ENCODE peak calls at places on chromosome 19, in ten cellular contexts. One of them, this sample, is unnamed.

GRCh38 chr19:46860846-46861690 is at the start of gene ARHGAP35:
- DNase-seq in choroid plexus epithelial cell: peak; percentile 85
- DNase-seq in upper lobe of left lung: peak; percentile 75
- DNase-seq in fibroblast of lung: no peak
- DNase-seq in heart right ventricle: peak; percentile 43
- DNase-seq in AG04450: no peak
- DNase-seq in neuronal stem cell: no peak
- DNase-seq in fibroblast of mammary gland: no peak
- DNase-seq in body of pancreas: peak; percentile 34
- DNase-seq in dorsolateral prefrontal cortex: no peak
- DNase-seq in this sample: no peak

GRCh38 chr19:47243364-47243775 is 12.4 kb upstream of the BBC3 start:
- DNase-seq in choroid plexus epithelial cell: no peak
- DNase-seq in upper lobe of left lung: no peak
- DNase-seq in fibroblast of lung: no peak
- DNase-seq in heart right ventricle: no peak
- DNase-seq in AG04450: no peak
- DNase-seq in neuronal stem cell: no peak
- DNase-seq in fibroblast of mammary gland: no peak
- DNase-seq in body of pancreas: no peak
- DNase-seq in dorsolateral prefrontal cortex: no peak
- DNase-seq in this sample: no peak

GRCh38 chr19:38168632-38169031 is 55.4 kb downstream of the DPF1 start:
- DNase-seq in choroid plexus epithelial cell: no peak
- DNase-seq in upper lobe of left lung: no peak
- DNase-seq in fibroblast of lung: no peak
- DNase-seq in heart right ventricle: no peak
- DNase-seq in AG04450: no peak
- DNase-seq in neuronal stem cell: no peak
- DNase-seq in fibroblast of mammary gland: no peak
- DNase-seq in body of pancreas: no peak
- DNase-seq in dorsolateral prefrontal cortex: no peak
- DNase-seq in this sample: no peak

GRCh38 chr19:36196249-36196648 is 18.2 kb downstream of the ZNF565 start:
- DNase-seq in choroid plexus epithelial cell: no peak
- DNase-seq in upper lobe of left lung: no peak
- DNase-seq in fibroblast of lung: peak; percentile 23
- DNase-seq in heart right ventricle: no peak
- DNase-seq in AG04450: no peak
- DNase-seq in neuronal stem cell: no peak
- DNase-seq in fibroblast of mammary gland: no peak
- DNase-seq in body of pancreas: no peak
- DNase-seq in dorsolateral prefrontal cortex: no peak
- DNase-seq in this sample: no peak

GRCh38 chr19:47228168-47228936 is 2.6 kb downstream of the BBC3 start:
- DNase-seq in choroid plexus epithelial cell: no peak
- DNase-seq in upper lobe of left lung: peak; percentile 71
- DNase-seq in fibroblast of lung: no peak
- DNase-seq in heart right ventricle: peak; percentile 47
- DNase-seq in AG04450: no peak
- DNase-seq in neuronal stem cell: no peak
- DNase-seq in fibroblast of mammary gland: no peak
- DNase-seq in body of pancreas: peak; percentile 58
- DNase-seq in dorsolateral prefrontal cortex: no peak
- DNase-seq in this sample: no peak

GRCh38 chr19:17755977-17756670 is 4.8 kb downstream of the FCHO1 start:
- DNase-seq in choroid plexus epithelial cell: peak; percentile 80
- DNase-seq in upper lobe of left lung: no peak
- DNase-seq in fibroblast of lung: peak; percentile 69
- DNase-seq in heart right ventricle: peak; percentile 40
- DNase-seq in AG04450: no peak
- DNase-seq in neuronal stem cell: peak; percentile 87
- DNase-seq in fibroblast of mammary gland: peak; percentile 32
- DNase-seq in body of pancreas: peak; percentile 72
- DNase-seq in dorsolateral prefrontal cortex: peak; percentile 94
- DNase-seq in this sample: no peak

GRCh38 chr19:2455481-2456300 is 1.1 kb downstream of the LMNB2 start:
- DNase-seq in choroid plexus epithelial cell: peak; percentile 21
- DNase-seq in upper lobe of left lung: peak; percentile 45
- DNase-seq in fibroblast of lung: no peak
- DNase-seq in heart right ventricle: peak; percentile 39
- DNase-seq in AG04450: no peak
- DNase-seq in neuronal stem cell: no peak
- DNase-seq in fibroblast of mammary gland: no peak
- DNase-seq in body of pancreas: peak; percentile 44
- DNase-seq in dorsolateral prefrontal cortex: peak; percentile 21
- DNase-seq in this sample: no peak

GRCh38 chr19:43504426-43505185 is at the start of gene PHLDB3:
- DNase-seq in choroid plexus epithelial cell: no peak
- DNase-seq in upper lobe of left lung: peak; percentile 30
- DNase-seq in fibroblast of lung: peak; percentile 25
- DNase-seq in heart right ventricle: peak; percentile 46
- DNase-seq in AG04450: no peak
- DNase-seq in neuronal stem cell: no peak
- DNase-seq in fibroblast of mammary gland: no peak
- DNase-seq in body of pancreas: peak; percentile 59
- DNase-seq in dorsolateral prefrontal cortex: peak; percentile 12
- DNase-seq in this sample: no peak

GRCh38 chr19:10602330-10603083 is 15.4 kb upstream of the AP1M2 start:
- DNase-seq in choroid plexus epithelial cell: peak; percentile 73
- DNase-seq in upper lobe of left lung: peak; percentile 88
- DNase-seq in fibroblast of lung: peak; percentile 61
- DNase-seq in heart right ventricle: peak; percentile 91
- DNase-seq in AG04450: no peak
- DNase-seq in neuronal stem cell: peak; percentile 81
- DNase-seq in fibroblast of mammary gland: peak; percentile 45
- DNase-seq in body of pancreas: peak; percentile 88
- DNase-seq in dorsolateral prefrontal cortex: peak; percentile 73
- DNase-seq in this sample: peak; percentile 28

GRCh38 chr19:56141416-56141992 is 417 bp downstream of the ZNF444 start:
- DNase-seq in choroid plexus epithelial cell: peak; percentile 31
- DNase-seq in upper lobe of left lung: no peak
- DNase-seq in fibroblast of lung: no peak
- DNase-seq in heart right ventricle: no peak
- DNase-seq in AG04450: no peak
- DNase-seq in neuronal stem cell: no peak
- DNase-seq in fibroblast of mammary gland: no peak
- DNase-seq in body of pancreas: peak; percentile 49
- DNase-seq in dorsolateral prefrontal cortex: no peak
- DNase-seq in this sample: no peak

GRCh38 chr19:1606138-1606651 is 933 bp upstream of the UQCR11 start:
- DNase-seq in choroid plexus epithelial cell: no peak
- DNase-seq in upper lobe of left lung: no peak
- DNase-seq in fibroblast of lung: no peak
- DNase-seq in heart right ventricle: no peak
- DNase-seq in AG04450: no peak
- DNase-seq in neuronal stem cell: no peak
- DNase-seq in fibroblast of mammary gland: no peak
- DNase-seq in body of pancreas: no peak
- DNase-seq in dorsolateral prefrontal cortex: no peak
- DNase-seq in this sample: no peak

GRCh38 chr19:47227347-47228167 is 3.4 kb downstream of the BBC3 start:
- DNase-seq in choroid plexus epithelial cell: peak; percentile 96
- DNase-seq in upper lobe of left lung: peak; percentile 97
- DNase-seq in fibroblast of lung: peak; percentile 92
- DNase-seq in heart right ventricle: peak; percentile 89
- DNase-seq in AG04450: peak; percentile 84
- DNase-seq in neuronal stem cell: peak; percentile 96
- DNase-seq in fibroblast of mammary gland: peak; percentile 95
- DNase-seq in body of pancreas: peak; percentile 80
- DNase-seq in dorsolateral prefrontal cortex: peak; percentile 55
- DNase-seq in this sample: peak; percentile 74

GRCh38 chr19:51354742-51355148 is 11.4 kb downstream of the ETFB start:
- DNase-seq in choroid plexus epithelial cell: peak; percentile 57
- DNase-seq in upper lobe of left lung: no peak
- DNase-seq in fibroblast of lung: peak; percentile 56
- DNase-seq in heart right ventricle: no peak
- DNase-seq in AG04450: no peak
- DNase-seq in neuronal stem cell: peak; percentile 87
- DNase-seq in fibroblast of mammary gland: no peak
- DNase-seq in body of pancreas: no peak
- DNase-seq in dorsolateral prefrontal cortex: peak; percentile 64
- DNase-seq in this sample: no peak

GRCh38 chr19:40236366-40236765 is 9.9 kb upstream of the CCNP start:
- DNase-seq in choroid plexus epithelial cell: no peak
- DNase-seq in upper lobe of left lung: no peak
- DNase-seq in fibroblast of lung: no peak
- DNase-seq in heart right ventricle: no peak
- DNase-seq in AG04450: no peak
- DNase-seq in neuronal stem cell: no peak
- DNase-seq in fibroblast of mammary gland: no peak
- DNase-seq in body of pancreas: no peak
- DNase-seq in dorsolateral prefrontal cortex: no peak
- DNase-seq in this sample: no peak

GRCh38 chr19:53086949-53087348 is 16.3 kb downstream of the ZNF160 start:
- DNase-seq in choroid plexus epithelial cell: peak; percentile 95
- DNase-seq in upper lobe of left lung: peak; percentile 43
- DNase-seq in fibroblast of lung: peak; percentile 17
- DNase-seq in heart right ventricle: peak; percentile 58
- DNase-seq in AG04450: no peak
- DNase-seq in neuronal stem cell: no peak
- DNase-seq in fibroblast of mammary gland: peak; percentile 19
- DNase-seq in body of pancreas: peak; percentile 46
- DNase-seq in dorsolateral prefrontal cortex: peak; percentile 64
- DNase-seq in this sample: no peak

GRCh38 chr19:11675569-11675968 is 63.2 kb downstream of the ZNF823 start:
- DNase-seq in choroid plexus epithelial cell: no peak
- DNase-seq in upper lobe of left lung: no peak
- DNase-seq in fibroblast of lung: no peak
- DNase-seq in heart right ventricle: no peak
- DNase-seq in AG04450: no peak
- DNase-seq in neuronal stem cell: no peak
- DNase-seq in fibroblast of mammary gland: no peak
- DNase-seq in body of pancreas: no peak
- DNase-seq in dorsolateral prefrontal cortex: no peak
- DNase-seq in this sample: no peak

GRCh38 chr19:51799311-51799997 is 4.5 kb downstream of the FPR3 start:
- DNase-seq in choroid plexus epithelial cell: peak; percentile 100
- DNase-seq in upper lobe of left lung: peak; percentile 82
- DNase-seq in fibroblast of lung: peak; percentile 97
- DNase-seq in heart right ventricle: peak; percentile 82
- DNase-seq in AG04450: peak; percentile 76
- DNase-seq in neuronal stem cell: no peak
- DNase-seq in fibroblast of mammary gland: peak; percentile 97
- DNase-seq in body of pancreas: peak; percentile 54
- DNase-seq in dorsolateral prefrontal cortex: peak; percentile 75
- DNase-seq in this sample: peak; percentile 71

GRCh38 chr19:6767081-6767356 is 216 bp downstream of the SH2D3A start:
- DNase-seq in choroid plexus epithelial cell: no peak
- DNase-seq in upper lobe of left lung: no peak
- DNase-seq in fibroblast of lung: no peak
- DNase-seq in heart right ventricle: no peak
- DNase-seq in AG04450: no peak
- DNase-seq in neuronal stem cell: no peak
- DNase-seq in fibroblast of mammary gland: no peak
- DNase-seq in body of pancreas: no peak
- DNase-seq in dorsolateral prefrontal cortex: no peak
- DNase-seq in this sample: no peak

DNA sequence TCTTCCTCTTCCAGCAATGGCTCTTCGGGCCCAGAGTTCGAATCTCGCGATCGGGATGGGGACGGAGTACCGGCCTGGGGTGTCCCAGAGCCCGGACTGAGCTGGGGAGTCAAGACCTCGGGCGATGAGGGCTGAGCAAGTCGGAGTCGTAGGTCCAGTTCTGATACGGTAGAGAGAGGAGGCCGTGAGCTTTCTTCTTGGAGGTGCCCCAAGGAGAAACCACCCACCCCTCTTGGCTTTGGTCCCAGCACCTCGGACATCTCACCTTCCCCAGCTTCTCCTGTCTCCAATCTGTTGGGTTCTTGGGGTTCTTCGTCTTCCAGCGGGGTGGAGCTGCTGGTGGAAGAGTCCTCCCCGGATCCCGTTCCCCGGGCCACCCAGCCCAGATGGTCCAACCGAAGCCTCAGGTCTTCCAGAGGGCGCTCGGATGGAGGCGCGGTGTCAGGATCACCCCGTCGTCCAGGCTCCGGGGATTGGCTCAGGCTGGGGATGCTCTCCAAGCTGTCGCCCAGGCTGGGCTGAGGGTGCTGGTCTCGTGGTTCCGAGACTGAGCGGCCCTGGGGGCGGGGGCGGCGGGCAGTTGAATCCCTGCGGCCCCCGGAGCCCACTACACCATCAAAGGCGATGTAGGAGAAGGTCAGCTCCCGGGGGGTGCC is 2.5 kb downstream of the RTN2 start:
- DNase-seq in choroid plexus epithelial cell: no peak
- DNase-seq in upper lobe of left lung: no peak
- DNase-seq in fibroblast of lung: no peak
- DNase-seq in heart right ventricle: no peak
- DNase-seq in AG04450: no peak
- DNase-seq in neuronal stem cell: no peak
- DNase-seq in fibroblast of mammary gland: no peak
- DNase-seq in body of pancreas: no peak
- DNase-seq in dorsolateral prefrontal cortex: no peak
- DNase-seq in this sample: no peak
- H3K4me3 ChIP-seq in choroid plexus epithelial cell: no peak overlapping the region
- H3K4me3 ChIP-seq in upper lobe of left lung: no peak overlapping the region
- H3K4me3 ChIP-seq in fibroblast of lung: no peak overlapping the region
- H3K4me3 ChIP-seq in heart right ventricle: no peak overlapping the region
- H3K4me3 ChIP-seq in AG04450: no peak overlapping the region
- H3K4me3 ChIP-seq in neuronal stem cell: no peak overlapping the region
- H3K4me3 ChIP-seq in fibroblast of mammary gland: no peak overlapping the region
- H3K4me3 ChIP-seq in body of pancreas: no peak overlapping the region
- H3K4me3 ChIP-seq in dorsolateral prefrontal cortex: no peak overlapping the region
- H3K4me3 ChIP-seq in this sample: no peak overlapping the region

GRCh38 chr19:35142531-35143230 is 374 bp upstream of the FXYD7 start:
- DNase-seq in choroid plexus epithelial cell: peak; percentile 40
- DNase-seq in upper lobe of left lung: no peak
- DNase-seq in fibroblast of lung: no peak
- DNase-seq in heart right ventricle: peak; percentile 63
- DNase-seq in AG04450: no peak
- DNase-seq in neuronal stem cell: no peak
- DNase-seq in fibroblast of mammary gland: no peak
- DNase-seq in body of pancreas: peak; percentile 85
- DNase-seq in dorsolateral prefrontal cortex: peak; percentile 58
- DNase-seq in this sample: no peak
- H3K4me3 ChIP-seq in choroid plexus epithelial cell: no peak overlapping the region
- H3K4me3 ChIP-seq in upper lobe of left lung: peak overlapping the region; percentile 36
- H3K4me3 ChIP-seq in fibroblast of lung: no peak overlapping the region
- H3K4me3 ChIP-seq in heart right ventricle: no peak overlapping the region
- H3K4me3 ChIP-seq in AG04450: no peak overlapping the region
- H3K4me3 ChIP-seq in neuronal stem cell: peak overlapping the region; percentile 73
- H3K4me3 ChIP-seq in fibroblast of mammary gland: no peak overlapping the region
- H3K4me3 ChIP-seq in body of pancreas: no peak overlapping the region
- H3K4me3 ChIP-seq in dorsolateral prefrontal cortex: peak overlapping the region; percentile 33
- H3K4me3 ChIP-seq in this sample: peak overlapping the region; percentile 24

GRCh38 chr19:7915250-7916136 is 863 bp downstream of the TGFBR3L start:
- DNase-seq in choroid plexus epithelial cell: no peak
- DNase-seq in upper lobe of left lung: no peak
- DNase-seq in fibroblast of lung: no peak
- DNase-seq in heart right ventricle: no peak
- DNase-seq in AG04450: no peak
- DNase-seq in neuronal stem cell: no peak
- DNase-seq in fibroblast of mammary gland: no peak
- DNase-seq in body of pancreas: no peak
- DNase-seq in dorsolateral prefrontal cortex: no peak
- DNase-seq in this sample: no peak
- H3K4me3 ChIP-seq in choroid plexus epithelial cell: no peak overlapping the region
- H3K4me3 ChIP-seq in upper lobe of left lung: peak overlapping the region; percentile 49
- H3K4me3 ChIP-seq in fibroblast of lung: peak overlapping the region; percentile 26
- H3K4me3 ChIP-seq in heart right ventricle: no peak overlapping the region
- H3K4me3 ChIP-seq in AG04450: peak overlapping the region; percentile 40
- H3K4me3 ChIP-seq in neuronal stem cell: peak overlapping the region; percentile 56
- H3K4me3 ChIP-seq in fibroblast of mammary gland: peak overlapping the region; percentile 10
- H3K4me3 ChIP-seq in body of pancreas: no peak overlapping the region
- H3K4me3 ChIP-seq in dorsolateral prefrontal cortex: peak overlapping the region; percentile 24
- H3K4me3 ChIP-seq in this sample: peak overlapping the region; percentile 67

GRCh38 chr19:49167857-49168409 is 10.3 kb downstream of the TRPM4 start:
- DNase-seq in choroid plexus epithelial cell: no peak
- DNase-seq in upper lobe of left lung: no peak
- DNase-seq in fibroblast of lung: no peak
- DNase-seq in heart right ventricle: no peak
- DNase-seq in AG04450: no peak
- DNase-seq in neuronal stem cell: no peak
- DNase-seq in fibroblast of mammary gland: no peak
- DNase-seq in body of pancreas: no peak
- DNase-seq in dorsolateral prefrontal cortex: no peak
- DNase-seq in this sample: no peak
- H3K4me3 ChIP-seq in choroid plexus epithelial cell: no peak overlapping the region
- H3K4me3 ChIP-seq in upper lobe of left lung: no peak overlapping the region
- H3K4me3 ChIP-seq in fibroblast of lung: no peak overlapping the region
- H3K4me3 ChIP-seq in heart right ventricle: no peak overlapping the region
- H3K4me3 ChIP-seq in AG04450: no peak overlapping the region
- H3K4me3 ChIP-seq in neuronal stem cell: no peak overlapping the region
- H3K4me3 ChIP-seq in fibroblast of mammary gland: no peak overlapping the region
- H3K4me3 ChIP-seq in body of pancreas: no peak overlapping the region
- H3K4me3 ChIP-seq in dorsolateral prefrontal cortex: no peak overlapping the region
- H3K4me3 ChIP-seq in this sample: no peak overlapping the region

This sample was measured in thoracic aorta.